ENCODE peak calls at places on chromosomes 7 and 10, in ten cellular contexts. T, J, O, C, Y, W, H, M, K and L are unnamed samples.

GRCh38 chr10:15211464-15211979 is 43.0 kb upstream of the NMT2 start:
- DNase-seq in K (peak), M (peak), Y (no peak), O (no peak), H (no peak), T (peak), W (no peak), C (peak), J (no peak), L (no peak)

GRCh38 chr7:36506820-36507219 is 117.2 kb downstream of the ANLN start:
- DNase-seq in H (no peak), Y (no peak), W (no peak), J (no peak), M (peak), C (peak), T (no peak), K (no peak), O (no peak), L (no peak)

GRCh38 chr7:51198654-51199053 is 118.0 kb downstream of the COBL start:
- DNase-seq in O (no peak), Y (no peak), H (no peak), M (no peak), T (no peak), C (no peak), J (no peak), W (no peak), K (no peak), L (no peak)

GRCh38 chr10:69849790-69850189 is 48.1 kb downstream of the COL13A1 start:
- DNase-seq in W (no peak), C (no peak), J (no peak), H (no peak), M (no peak), K (no peak), Y (no peak), O (no peak), T (no peak), L (peak)

GRCh38 chr10:75776738-75777504 is 345.5 kb downstream of the LRMDA start:
- DNase-seq in H (no peak), Y (no peak), M (no peak), W (no peak), K (no peak), C (no peak), O (no peak), J (no peak), T (no peak), L (no peak)

GRCh38 chr10:83218205-83218604 is 921.1 kb upstream of the GHITM start:
- DNase-seq in T (no peak), O (no peak), W (no peak), J (peak), M (no peak), K (no peak), H (no peak), Y (no peak), C (no peak), L (peak)

GRCh38 chr7:157553256-157553655 is 216.5 kb downstream of the DNAJB6 start:
- DNase-seq in T (no peak), K (no peak), H (no peak), J (peak), M (no peak), O (no peak), C (no peak), Y (no peak), W (no peak), L (no peak)

GRCh38 chr7:45400680-45401079 is 173.5 kb upstream of the ADCY1 start:
- DNase-seq in M (no peak), J (no peak), T (no peak), Y (no peak), H (no peak), C (no peak), O (no peak), W (no peak), K (no peak), L (no peak)

GRCh38 chr7:32560075-32560474 is 64.8 kb downstream of the AVL9 start:
- DNase-seq in H (no peak), W (no peak), O (no peak), M (no peak), K (no peak), Y (no peak), C (no peak), J (no peak), T (no peak), L (no peak)

GRCh38 chr10:74208081-74208480 is 57.1 kb downstream of the ADK start:
- DNase-seq in T (no peak), C (no peak), H (peak), K (no peak), Y (no peak), M (no peak), O (no peak), W (no peak), J (peak), L (no peak)

GRCh38 chr7:131957338-131958025 is 401.1 kb upstream of the PODXL start:
- DNase-seq in T (no peak), W (no peak), M (peak), J (peak), C (no peak), Y (no peak), K (no peak), H (no peak), O (no peak), L (no peak)

GRCh38 chr7:124033093-124033806 is 383 bp upstream of the TMEM229A start:
- DNase-seq in C (no peak), W (no peak), H (peak), T (no peak), O (peak), J (peak), K (no peak), M (no peak), Y (peak), L (peak)

GRCh38 chr7:47405921-47406765 is 175.8 kb downstream of the TNS3 start:
- DNase-seq in J (peak), Y (no peak), C (peak), O (no peak), K (no peak), T (peak), H (no peak), W (no peak), M (peak), L (no peak)

GRCh38 chr10:77940225-77940624 is 13.7 kb upstream of the DLG5 start:
- DNase-seq in W (no peak), C (no peak), K (no peak), M (no peak), H (no peak), T (no peak), O (no peak), J (no peak), Y (no peak), L (no peak)

GRCh38 chr10:50937230-50937907 is 51.9 kb upstream of the A1CF start:
- DNase-seq in Y (no peak), W (no peak), C (peak), J (no peak), H (no peak), O (no peak), M (peak), K (no peak), T (peak), L (no peak)

GRCh38 chr7:120733143-120733542 is 124.8 kb downstream of the TSPAN12 start:
- DNase-seq in H (no peak), K (no peak), C (peak), J (no peak), W (no peak), O (no peak), M (peak), Y (no peak), T (peak), L (no peak)

GRCh38 chr7:134931487-134931886 is 54.8 kb upstream of the AGBL3 start:
- DNase-seq in Y (no peak), M (no peak), H (no peak), K (no peak), C (no peak), O (no peak), W (no peak), J (no peak), T (peak), L (no peak)

GRCh38 chr10:43231523-43232078 is 35.3 kb downstream of the RASGEF1A start:
- DNase-seq in Y (no peak), H (peak), K (no peak), T (no peak), M (no peak), J (peak), C (no peak), W (peak), O (peak), L (peak)

GRCh38 chr7:116030626-116031276 is at the start of gene TFEC:
- DNase-seq in M (peak), Y (no peak), J (no peak), O (no peak), T (peak), K (no peak), W (no peak), C (peak), H (no peak), L (no peak)

GRCh38 chr7:95066736-95067530 is 159.5 kb downstream of the PPP1R9A start:
- DNase-seq in Y (no peak), K (no peak), W (no peak), M (peak), T (peak), C (peak), O (no peak), H (no peak), J (no peak), L (no peak)

GRCh38 chr10:101295266-101295665 is 58.7 kb upstream of the BTRC start:
- DNase-seq in C (no peak), W (no peak), T (no peak), K (no peak), O (no peak), M (no peak), Y (no peak), J (no peak), H (no peak), L (no peak)

GRCh38 chr7:90836937-90837336 is 240.8 kb downstream of the CDK14 start:
- DNase-seq in C (no peak), T (no peak), W (no peak), O (no peak), H (no peak), J (no peak), K (peak), Y (no peak), M (no peak), L (no peak)

GRCh38 chr7:7175075-7175695 is 7.2 kb upstream of the C1GALT1 start:
- DNase-seq in W (no peak), H (no peak), Y (no peak), T (peak), C (no peak), J (no peak), K (no peak), M (no peak), O (no peak), L (no peak)

GRCh38 chr7:74173074-74173473 is 1.1 kb upstream of the EIF4H start:
- DNase-seq in J (peak), W (peak), C (no peak), H (peak), K (no peak), Y (no peak), O (no peak), T (no peak), M (peak), L (peak)

GRCh38 chr7:129006636-129007414 is 48.1 kb downstream of the TNPO3 start:
- DNase-seq in T (no peak), M (no peak), O (no peak), W (no peak), C (peak), Y (no peak), K (no peak), J (no peak), H (no peak), L (no peak)

GRCh38 chr10:21722209-21722608 is 188.2 kb downstream of the MLLT10 start:
- DNase-seq in K (no peak), O (no peak), M (no peak), J (no peak), C (no peak), Y (no peak), T (no peak), W (no peak), H (no peak), L (no peak)
- TF ChIP-seq CTCF in K (no peak), O (no peak), M (no peak), J (no peak), C (no peak), Y (no peak), T (no peak), W (no peak), H (no peak), L (no peak)

DNA sequence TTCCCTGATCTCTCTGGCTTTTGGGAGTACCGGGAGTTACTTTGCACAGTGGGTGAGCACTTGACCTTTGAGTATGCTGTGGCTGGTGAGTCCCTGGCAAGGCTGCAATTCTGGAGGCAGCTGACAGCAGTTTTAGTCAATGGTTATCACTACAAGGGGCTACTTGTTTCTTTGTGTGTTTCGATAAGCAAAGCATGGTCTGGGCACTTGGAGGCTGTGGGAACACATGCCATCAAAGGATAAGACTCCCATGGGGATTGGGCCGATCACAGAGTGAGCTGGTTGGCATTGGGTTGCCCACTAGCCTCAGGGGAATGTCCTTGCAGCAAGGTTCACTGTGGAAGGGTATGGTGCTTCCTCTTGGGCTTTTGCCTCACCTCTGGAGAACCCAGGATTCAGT is 208.2 kb downstream of the SNX13 start:
- DNase-seq in T (no peak), H (no peak), Y (no peak), W (no peak), O (no peak), J (no peak), M (no peak), C (no peak), K (no peak), L (no peak)
- TF ChIP-seq CTCF in T (no peak), H (no peak), Y (no peak), W (no peak), O (no peak), J (no peak), M (no peak), C (no peak), K (no peak), L (no peak)

DNA sequence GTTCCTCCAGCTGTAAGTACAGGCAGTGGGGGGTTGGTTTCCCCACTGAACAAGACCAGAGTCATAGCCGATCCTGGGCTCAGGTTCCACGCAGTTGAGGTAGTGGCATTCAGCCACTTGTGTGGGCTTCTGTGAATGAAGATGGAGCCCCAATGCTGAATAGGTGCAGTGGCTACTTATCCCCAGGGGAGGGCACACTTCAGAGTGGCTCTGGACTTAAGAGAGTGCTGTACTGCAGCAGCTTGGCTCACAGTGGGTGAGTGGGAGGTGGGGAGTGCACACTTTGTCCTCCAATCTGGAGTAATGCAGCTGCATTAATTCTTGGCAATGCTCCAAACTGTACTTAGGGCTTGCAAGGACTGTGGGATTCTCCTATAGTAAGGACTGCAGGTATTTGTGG is 81.9 kb downstream of the BUB3 start:
- DNase-seq in W (no peak), O (no peak), C (no peak), K (no peak), Y (no peak), T (no peak), J (peak), M (no peak), H (no peak), L (no peak)
- TF ChIP-seq CTCF in W (peak), O (no peak), C (no peak), K (no peak), Y (peak), T (no peak), J (peak), M (no peak), H (no peak), L (no peak)

GRCh38 chr7:117669818-117670217 is 190.0 kb downstream of the CFTR start:
- DNase-seq in C (no peak), Y (no peak), K (no peak), M (no peak), H (no peak), O (no peak), T (no peak), W (no peak), J (peak), L (no peak)
- TF ChIP-seq CTCF in C (no peak), Y (no peak), K (no peak), M (no peak), H (no peak), O (no peak), T (no peak), W (peak), J (peak), L (peak)

DNA sequence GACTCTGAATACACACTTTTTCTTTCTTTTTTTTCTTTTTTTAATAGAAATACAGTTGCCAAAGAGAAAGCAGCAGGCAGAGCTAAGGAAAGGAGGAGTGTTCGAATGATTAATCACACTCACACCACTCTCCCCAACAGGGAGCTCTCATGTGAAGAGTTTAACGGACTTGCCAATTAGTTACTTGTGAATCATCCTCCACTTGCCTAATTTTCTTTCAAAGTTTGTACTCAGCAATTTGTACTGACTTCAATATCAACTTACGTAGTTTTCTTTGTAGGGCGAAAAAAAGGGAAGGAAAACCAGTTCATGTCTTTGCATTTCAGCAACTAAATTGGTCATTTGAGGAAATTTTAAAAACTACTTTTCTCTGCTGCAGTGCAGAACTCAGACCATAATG is 109.2 kb downstream of the PIP4K2A start:
- DNase-seq in K (peak), H (no peak), J (no peak), O (no peak), Y (no peak), W (peak), M (peak), C (peak), T (peak), L (no peak)
- TF ChIP-seq CTCF in K (no peak), H (no peak), J (no peak), O (no peak), Y (no peak), W (no peak), M (no peak), C (no peak), T (no peak), L (no peak)

DNA sequence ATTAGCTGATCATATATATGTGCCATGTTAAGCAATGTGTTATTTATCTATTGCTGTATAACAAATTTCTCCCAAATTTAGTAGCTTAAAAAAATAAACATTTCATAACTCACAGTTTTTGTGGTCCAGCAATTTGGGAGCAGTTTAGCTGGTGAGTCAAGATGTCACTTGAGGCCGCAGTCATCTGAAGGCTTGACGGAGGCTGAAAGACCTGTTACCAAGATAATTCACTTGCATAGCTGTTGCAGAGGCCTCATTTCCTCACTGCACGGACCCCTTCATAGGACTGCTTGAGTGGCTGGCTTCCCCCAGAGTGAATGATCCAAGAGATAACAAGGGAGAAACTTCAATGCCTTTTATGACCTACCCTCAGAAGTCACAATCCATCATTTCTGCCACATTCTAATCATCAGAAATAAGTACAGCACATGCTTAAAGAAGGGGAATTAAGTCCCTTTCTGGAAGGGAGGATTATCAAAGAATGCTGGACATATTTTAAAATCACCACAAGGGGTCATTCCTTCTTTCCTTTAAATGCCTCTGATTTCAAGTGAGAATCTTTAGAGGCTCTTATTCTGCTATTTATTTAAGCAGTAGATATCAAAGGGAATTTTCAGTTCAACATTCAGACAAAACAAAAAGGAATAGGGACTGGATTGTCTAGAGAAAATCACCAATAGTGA is 10.5 kb upstream of the SRPK2 start:
- DNase-seq in K (no peak), O (no peak), M (peak), C (peak), H (no peak), Y (no peak), W (peak), T (peak), J (no peak), L (no peak)
- TF ChIP-seq CTCF in K (peak), O (peak), M (peak), C (peak), H (peak), Y (peak), W (peak), T (peak), J (peak), L (peak)

DNA sequence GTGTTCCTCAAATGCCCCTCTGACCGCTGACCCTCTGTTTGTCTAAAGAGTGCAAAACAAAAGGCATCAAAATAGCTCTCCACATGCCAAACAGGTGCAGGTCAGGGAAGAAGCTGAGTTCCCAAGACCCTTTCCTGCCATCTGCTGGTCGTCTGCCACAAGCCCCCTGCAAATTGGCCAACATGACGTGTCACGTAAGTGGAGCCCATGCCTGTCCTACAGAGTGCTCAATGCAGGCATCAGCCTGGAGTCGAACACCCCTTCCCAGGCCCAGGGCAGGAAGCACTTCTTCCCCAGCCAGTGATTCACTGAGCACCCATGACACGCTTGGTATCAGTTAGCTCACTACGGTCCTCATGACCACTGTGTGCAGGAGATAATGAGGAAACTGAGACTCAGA is 14.1 kb downstream of the TMEM72 start:
- DNase-seq in C (peak), J (peak), Y (peak), O (no peak), W (peak), K (no peak), M (no peak), H (peak), T (no peak), L (peak)
- TF ChIP-seq CTCF in C (peak), J (peak), Y (peak), O (peak), W (peak), K (no peak), M (no peak), H (peak), T (peak), L (peak)

GRCh38 chr10:4008676-4009382 is 223.8 kb upstream of the KLF6 start:
- DNase-seq in K (no peak), H (no peak), M (peak), C (peak), Y (no peak), O (no peak), J (no peak), T (no peak), W (no peak), L (no peak)
- TF ChIP-seq CTCF in K (no peak), H (no peak), M (no peak), C (no peak), Y (no peak), O (no peak), J (no peak), T (no peak), W (no peak), L (no peak)